ENCODE peak calls at places on chromosomes 11 and 22, in eight cellular contexts. One of them, this sample, is unnamed.

GRCh38 chr11:65501530-65502273 is 2.9 kb downstream of the MALAT1 start:
- DNase-seq in colonic mucosa: no peak
- DNase-seq in tibial artery: no peak
- DNase-seq in heart left ventricle: no peak
- DNase-seq in fibroblast of lung: peak; percentile 61
- DNase-seq in HCT116: no peak
- DNase-seq in body of pancreas: no peak
- DNase-seq in CD4-positive, alpha-beta memory T cell: peak; percentile 15
- DNase-seq in this sample: no peak

GRCh38 chr22:41696714-41697113 is 2.6 kb upstream of the MEI1 start:
- DNase-seq in colonic mucosa: no peak
- DNase-seq in tibial artery: no peak
- DNase-seq in heart left ventricle: no peak
- DNase-seq in fibroblast of lung: no peak
- DNase-seq in HCT116: no peak
- DNase-seq in body of pancreas: no peak
- DNase-seq in CD4-positive, alpha-beta memory T cell: no peak
- DNase-seq in this sample: no peak

GRCh38 chr11:33667819-33668467 is 32.7 kb downstream of the C11orf91 start:
- DNase-seq in colonic mucosa: no peak
- DNase-seq in tibial artery: no peak
- DNase-seq in heart left ventricle: no peak
- DNase-seq in fibroblast of lung: no peak
- DNase-seq in HCT116: no peak
- DNase-seq in body of pancreas: no peak
- DNase-seq in CD4-positive, alpha-beta memory T cell: no peak
- DNase-seq in this sample: no peak

GRCh38 chr11:16596231-16596630 is 142.2 kb upstream of the C11orf58 start:
- DNase-seq in colonic mucosa: no peak
- DNase-seq in tibial artery: no peak
- DNase-seq in heart left ventricle: no peak
- DNase-seq in fibroblast of lung: no peak
- DNase-seq in HCT116: no peak
- DNase-seq in body of pancreas: no peak
- DNase-seq in CD4-positive, alpha-beta memory T cell: no peak
- DNase-seq in this sample: no peak

GRCh38 chr22:50581950-50582561 is 593 bp downstream of the CHKB start:
- DNase-seq in colonic mucosa: no peak
- DNase-seq in tibial artery: no peak
- DNase-seq in heart left ventricle: no peak
- DNase-seq in fibroblast of lung: no peak
- DNase-seq in HCT116: no peak
- DNase-seq in body of pancreas: no peak
- DNase-seq in CD4-positive, alpha-beta memory T cell: no peak
- DNase-seq in this sample: no peak

GRCh38 chr11:69396948-69397307 is 84.5 kb upstream of the LINC01488 start:
- DNase-seq in colonic mucosa: no peak
- DNase-seq in tibial artery: peak; percentile 20
- DNase-seq in heart left ventricle: no peak
- DNase-seq in fibroblast of lung: no peak
- DNase-seq in HCT116: no peak
- DNase-seq in body of pancreas: no peak
- DNase-seq in CD4-positive, alpha-beta memory T cell: no peak
- DNase-seq in this sample: no peak

GRCh38 chr11:85665756-85666155 is 827 bp upstream of the CREBZF start:
- DNase-seq in colonic mucosa: no peak
- DNase-seq in tibial artery: no peak
- DNase-seq in heart left ventricle: no peak
- DNase-seq in fibroblast of lung: no peak
- DNase-seq in HCT116: no peak
- DNase-seq in body of pancreas: no peak
- DNase-seq in CD4-positive, alpha-beta memory T cell: no peak
- DNase-seq in this sample: no peak

GRCh38 chr11:46367916-46368267 is 13.6 kb upstream of the MDK start:
- DNase-seq in colonic mucosa: no peak
- DNase-seq in tibial artery: no peak
- DNase-seq in heart left ventricle: no peak
- DNase-seq in fibroblast of lung: no peak
- DNase-seq in HCT116: no peak
- DNase-seq in body of pancreas: no peak
- DNase-seq in CD4-positive, alpha-beta memory T cell: no peak
- DNase-seq in this sample: no peak

GRCh38 chr11:119115484-119116234 is 5.7 kb upstream of the HINFP start:
- DNase-seq in colonic mucosa: no peak
- DNase-seq in tibial artery: peak; percentile 74
- DNase-seq in heart left ventricle: peak; percentile 58
- DNase-seq in fibroblast of lung: no peak
- DNase-seq in HCT116: no peak
- DNase-seq in body of pancreas: no peak
- DNase-seq in CD4-positive, alpha-beta memory T cell: peak; percentile 56
- DNase-seq in this sample: no peak

GRCh38 chr11:47060807-47061206 is 115.9 kb downstream of the ARFGAP2 start:
- DNase-seq in colonic mucosa: no peak
- DNase-seq in tibial artery: no peak
- DNase-seq in heart left ventricle: no peak
- DNase-seq in fibroblast of lung: no peak
- DNase-seq in HCT116: no peak
- DNase-seq in body of pancreas: no peak
- DNase-seq in CD4-positive, alpha-beta memory T cell: no peak
- DNase-seq in this sample: no peak

GRCh38 chr11:118652681-118653181 is 26.7 kb downstream of the TREH start:
- DNase-seq in colonic mucosa: no peak
- DNase-seq in tibial artery: peak; percentile 32
- DNase-seq in heart left ventricle: no peak
- DNase-seq in fibroblast of lung: no peak
- DNase-seq in HCT116: no peak
- DNase-seq in body of pancreas: no peak
- DNase-seq in CD4-positive, alpha-beta memory T cell: no peak
- DNase-seq in this sample: no peak

GRCh38 chr11:10246991-10247390 is 47.0 kb downstream of the SBF2 start:
- DNase-seq in colonic mucosa: no peak
- DNase-seq in tibial artery: no peak
- DNase-seq in heart left ventricle: no peak
- DNase-seq in fibroblast of lung: no peak
- DNase-seq in HCT116: no peak
- DNase-seq in body of pancreas: no peak
- DNase-seq in CD4-positive, alpha-beta memory T cell: no peak
- DNase-seq in this sample: no peak

GRCh38 chr11:36091256-36091811 is 147.5 kb downstream of the LDLRAD3 start:
- DNase-seq in colonic mucosa: no peak
- DNase-seq in tibial artery: no peak
- DNase-seq in heart left ventricle: no peak
- DNase-seq in fibroblast of lung: peak; percentile 86
- DNase-seq in HCT116: no peak
- DNase-seq in body of pancreas: no peak
- DNase-seq in CD4-positive, alpha-beta memory T cell: no peak
- DNase-seq in this sample: no peak

GRCh38 chr11:120448240-120448639 is 63.3 kb upstream of the GRIK4 start:
- DNase-seq in colonic mucosa: no peak
- DNase-seq in tibial artery: no peak
- DNase-seq in heart left ventricle: no peak
- DNase-seq in fibroblast of lung: no peak
- DNase-seq in HCT116: no peak
- DNase-seq in body of pancreas: no peak
- DNase-seq in CD4-positive, alpha-beta memory T cell: no peak
- DNase-seq in this sample: no peak

GRCh38 chr22:46056169-46057041 is 79.4 kb upstream of the WNT7B start:
- DNase-seq in colonic mucosa: no peak
- DNase-seq in tibial artery: peak; percentile 76
- DNase-seq in heart left ventricle: no peak
- DNase-seq in fibroblast of lung: no peak
- DNase-seq in HCT116: no peak
- DNase-seq in body of pancreas: peak; percentile 49
- DNase-seq in CD4-positive, alpha-beta memory T cell: no peak
- DNase-seq in this sample: no peak

GRCh38 chr11:18768472-18768901 is 23.1 kb downstream of the PTPN5 start:
- DNase-seq in colonic mucosa: no peak
- DNase-seq in tibial artery: no peak
- DNase-seq in heart left ventricle: no peak
- DNase-seq in fibroblast of lung: no peak
- DNase-seq in HCT116: no peak
- DNase-seq in body of pancreas: no peak
- DNase-seq in CD4-positive, alpha-beta memory T cell: no peak
- DNase-seq in this sample: no peak

GRCh38 chr22:41359376-41359775 is 22.4 kb upstream of the TEF start:
- DNase-seq in colonic mucosa: no peak
- DNase-seq in tibial artery: no peak
- DNase-seq in heart left ventricle: no peak
- DNase-seq in fibroblast of lung: no peak
- DNase-seq in HCT116: no peak
- DNase-seq in body of pancreas: no peak
- DNase-seq in CD4-positive, alpha-beta memory T cell: no peak
- DNase-seq in this sample: no peak

GRCh38 chr11:123188508-123189165 is 6.4 kb downstream of the CLMP start:
- DNase-seq in colonic mucosa: no peak
- DNase-seq in tibial artery: no peak
- DNase-seq in heart left ventricle: no peak
- DNase-seq in fibroblast of lung: peak; percentile 97
- DNase-seq in HCT116: no peak
- DNase-seq in body of pancreas: no peak
- DNase-seq in CD4-positive, alpha-beta memory T cell: no peak
- DNase-seq in this sample: no peak

GRCh38 chr11:18752502-18752901 is 26.5 kb upstream of the IGSF22 start:
- DNase-seq in colonic mucosa: no peak
- DNase-seq in tibial artery: no peak
- DNase-seq in heart left ventricle: no peak
- DNase-seq in fibroblast of lung: no peak
- DNase-seq in HCT116: no peak
- DNase-seq in body of pancreas: no peak
- DNase-seq in CD4-positive, alpha-beta memory T cell: no peak
- DNase-seq in this sample: no peak

GRCh38 chr22:22547226-22547625 is 11.8 kb downstream of the PRAME start:
- DNase-seq in colonic mucosa: no peak
- DNase-seq in tibial artery: no peak
- DNase-seq in heart left ventricle: no peak
- DNase-seq in fibroblast of lung: no peak
- DNase-seq in HCT116: no peak
- DNase-seq in body of pancreas: no peak
- DNase-seq in CD4-positive, alpha-beta memory T cell: no peak
- DNase-seq in this sample: no peak

GRCh38 chr22:22547692-22548348 is 11.2 kb downstream of the PRAME start:
- DNase-seq in colonic mucosa: no peak
- DNase-seq in tibial artery: no peak
- DNase-seq in heart left ventricle: no peak
- DNase-seq in fibroblast of lung: no peak
- DNase-seq in HCT116: no peak
- DNase-seq in body of pancreas: no peak
- DNase-seq in CD4-positive, alpha-beta memory T cell: no peak
- DNase-seq in this sample: no peak

GRCh38 chr22:22550789-22551434 is 8.2 kb downstream of the PRAME start:
- DNase-seq in colonic mucosa: no peak
- DNase-seq in tibial artery: no peak
- DNase-seq in heart left ventricle: no peak
- DNase-seq in fibroblast of lung: no peak
- DNase-seq in HCT116: no peak
- DNase-seq in body of pancreas: no peak
- DNase-seq in CD4-positive, alpha-beta memory T cell: no peak
- DNase-seq in this sample: no peak

GRCh38 chr22:22548349-22548716 is 10.7 kb downstream of the PRAME start:
- DNase-seq in colonic mucosa: no peak
- DNase-seq in tibial artery: no peak
- DNase-seq in heart left ventricle: no peak
- DNase-seq in fibroblast of lung: no peak
- DNase-seq in HCT116: no peak
- DNase-seq in body of pancreas: no peak
- DNase-seq in CD4-positive, alpha-beta memory T cell: no peak
- DNase-seq in this sample: no peak

GRCh38 chr22:22548910-22549309 is 10.2 kb downstream of the PRAME start:
- DNase-seq in colonic mucosa: no peak
- DNase-seq in tibial artery: no peak
- DNase-seq in heart left ventricle: no peak
- DNase-seq in fibroblast of lung: no peak
- DNase-seq in HCT116: no peak
- DNase-seq in body of pancreas: no peak
- DNase-seq in CD4-positive, alpha-beta memory T cell: no peak
- DNase-seq in this sample: no peak
- H3K27ac ChIP-seq in colonic mucosa: no peak overlapping the region
- H3K27ac ChIP-seq in tibial artery: no peak overlapping the region
- H3K27ac ChIP-seq in heart left ventricle: no peak overlapping the region
- H3K27ac ChIP-seq in fibroblast of lung: no peak overlapping the region
- H3K27ac ChIP-seq in HCT116: no peak overlapping the region
- H3K27ac ChIP-seq in body of pancreas: no peak overlapping the region
- H3K27ac ChIP-seq in CD4-positive, alpha-beta memory T cell: no peak overlapping the region
- H3K27ac ChIP-seq in this sample: no peak overlapping the region

GRCh38 chr11:12848413-12848812 is 160.7 kb upstream of the RASSF10 start:
- DNase-seq in colonic mucosa: no peak
- DNase-seq in tibial artery: no peak
- DNase-seq in heart left ventricle: no peak
- DNase-seq in fibroblast of lung: no peak
- DNase-seq in HCT116: no peak
- DNase-seq in body of pancreas: no peak
- DNase-seq in CD4-positive, alpha-beta memory T cell: no peak
- DNase-seq in this sample: no peak
- H3K27ac ChIP-seq in colonic mucosa: no peak overlapping the region
- H3K27ac ChIP-seq in tibial artery: no peak overlapping the region
- H3K27ac ChIP-seq in heart left ventricle: no peak overlapping the region
- H3K27ac ChIP-seq in fibroblast of lung: no peak overlapping the region
- H3K27ac ChIP-seq in HCT116: no peak overlapping the region
- H3K27ac ChIP-seq in body of pancreas: peak overlapping the region; percentile 77
- H3K27ac ChIP-seq in CD4-positive, alpha-beta memory T cell: no peak overlapping the region
- H3K27ac ChIP-seq in this sample: no peak overlapping the region

DNA sequence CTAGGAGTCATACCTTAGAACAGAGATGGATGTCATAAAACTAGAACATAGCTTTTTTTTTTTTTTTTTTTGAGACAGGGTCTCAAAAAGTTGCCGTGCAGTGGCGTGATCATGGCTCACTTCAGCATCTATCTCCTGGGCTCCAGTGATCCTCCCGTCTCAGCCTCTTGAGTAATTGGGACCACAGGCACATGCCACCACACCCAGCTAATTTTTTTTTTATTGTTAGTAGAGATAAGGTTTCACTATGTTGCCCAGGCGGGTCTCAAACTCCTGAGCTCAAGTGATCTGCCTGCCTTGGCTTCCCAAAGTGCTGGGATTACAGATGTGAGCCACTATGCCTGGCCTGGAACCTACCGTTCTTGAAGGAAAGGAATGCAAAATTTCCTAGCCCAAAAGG is 8.8 kb upstream of the CEP295 start:
- DNase-seq in colonic mucosa: no peak
- DNase-seq in tibial artery: no peak
- DNase-seq in heart left ventricle: no peak
- DNase-seq in fibroblast of lung: no peak
- DNase-seq in HCT116: no peak
- DNase-seq in body of pancreas: no peak
- DNase-seq in CD4-positive, alpha-beta memory T cell: no peak
- DNase-seq in this sample: no peak
- H3K27ac ChIP-seq in colonic mucosa: no peak overlapping the region
- H3K27ac ChIP-seq in tibial artery: no peak overlapping the region
- H3K27ac ChIP-seq in heart left ventricle: no peak overlapping the region
- H3K27ac ChIP-seq in fibroblast of lung: no peak overlapping the region
- H3K27ac ChIP-seq in HCT116: no peak overlapping the region
- H3K27ac ChIP-seq in body of pancreas: no peak overlapping the region
- H3K27ac ChIP-seq in CD4-positive, alpha-beta memory T cell: no peak overlapping the region
- H3K27ac ChIP-seq in this sample: no peak overlapping the region

DNA sequence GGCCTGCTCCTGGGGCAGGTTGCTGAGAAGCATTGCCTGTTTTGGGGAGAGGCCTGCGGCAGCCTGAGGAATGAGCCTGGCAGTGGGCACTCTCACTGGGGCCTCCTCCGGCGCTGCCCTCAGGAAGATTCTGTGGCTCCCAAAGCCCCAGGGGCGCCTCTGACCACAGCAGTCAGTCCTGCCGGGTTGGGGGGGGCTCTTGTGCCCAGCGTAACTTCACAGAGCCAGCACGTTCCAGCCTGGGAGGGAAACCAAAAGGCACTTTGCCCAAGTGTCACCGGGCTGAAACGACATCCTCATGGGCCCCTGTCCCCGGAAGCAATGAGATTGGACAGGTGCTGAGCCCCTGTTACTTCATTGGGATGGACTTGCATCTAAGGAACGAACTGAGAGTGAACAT is 4.3 kb upstream of the LRP5 start:
- DNase-seq in colonic mucosa: no peak
- DNase-seq in tibial artery: no peak
- DNase-seq in heart left ventricle: no peak
- DNase-seq in fibroblast of lung: no peak
- DNase-seq in HCT116: no peak
- DNase-seq in body of pancreas: no peak
- DNase-seq in CD4-positive, alpha-beta memory T cell: no peak
- DNase-seq in this sample: no peak
- H3K27ac ChIP-seq in colonic mucosa: no peak overlapping the region
- H3K27ac ChIP-seq in tibial artery: peak overlapping the region; percentile 62
- H3K27ac ChIP-seq in heart left ventricle: no peak overlapping the region
- H3K27ac ChIP-seq in fibroblast of lung: no peak overlapping the region
- H3K27ac ChIP-seq in HCT116: no peak overlapping the region
- H3K27ac ChIP-seq in body of pancreas: no peak overlapping the region
- H3K27ac ChIP-seq in CD4-positive, alpha-beta memory T cell: no peak overlapping the region
- H3K27ac ChIP-seq in this sample: no peak overlapping the region